ENCODE peak calls at places on chromosomes 6 and 20, in seven cellular contexts. K, N, U, E, P, M and T are unnamed samples.

GRCh38 chr20:61847986-61848385 is 217.7 kb downstream of the TAF4 start:
- DNase-seq in E (no peak), P (no peak), M (no peak), N (no peak), K (no peak), U (no peak), T (peak)

GRCh38 chr6:46927066-46927465 is 5.3 kb upstream of the ADGRF5 start:
- DNase-seq in E (no peak), U (no peak), M (no peak), N (no peak), K (no peak), P (no peak), T (no peak)

GRCh38 chr6:90338409-90338808 is 41.8 kb upstream of the BACH2 start:
- DNase-seq in U (no peak), M (no peak), P (no peak), E (no peak), N (no peak), K (no peak), T (no peak)

GRCh38 chr6:152298055-152298647 is 339.0 kb downstream of the SYNE1 start:
- DNase-seq in N (no peak), P (no peak), U (no peak), K (no peak), M (no peak), E (no peak), T (no peak)

GRCh38 chr6:36610576-36611336 is 16.6 kb downstream of the SRSF3 start:
- DNase-seq in U (peak), M (no peak), K (no peak), N (no peak), P (no peak), E (no peak), T (peak)

GRCh38 chr6:65531545-65531944 is 175.5 kb downstream of the EYS start:
- DNase-seq in P (no peak), U (no peak), M (no peak), K (no peak), N (no peak), E (no peak), T (no peak)

GRCh38 chr6:154721460-154721859 is 11.8 kb upstream of the SCAF8 start:
- DNase-seq in K (no peak), U (no peak), E (no peak), P (no peak), N (no peak), M (peak), T (peak)

GRCh38 chr20:61355096-61355495 is 103.0 kb downstream of the CDH4 start:
- DNase-seq in U (no peak), K (no peak), N (no peak), P (no peak), M (no peak), E (no peak), T (no peak)

GRCh38 chr20:63829943-63830820 is 882 bp downstream of the ZBTB46 start:
- DNase-seq in U (no peak), N (peak), E (no peak), P (no peak), M (no peak), K (no peak), T (peak)

GRCh38 chr6:169454872-169455204 is 201.2 kb upstream of the THBS2 start:
- DNase-seq in U (no peak), K (no peak), N (no peak), P (no peak), E (no peak), M (no peak), T (no peak)

GRCh38 chr6:112216699-112217551 is 37.4 kb downstream of the LAMA4 start:
- DNase-seq in U (no peak), E (no peak), K (no peak), N (no peak), M (peak), P (no peak), T (peak)

GRCh38 chr20:63454729-63455567 is 17.5 kb downstream of the KCNQ2 start:
- DNase-seq in K (no peak), E (no peak), M (no peak), U (no peak), N (no peak), P (peak), T (no peak)

GRCh38 chr20:20276806-20277530 is 90.9 kb upstream of the INSM1 start:
- DNase-seq in M (no peak), K (no peak), P (no peak), N (no peak), E (no peak), U (no peak), T (no peak)

GRCh38 chr20:61699184-61700066 is 366.3 kb downstream of the TAF4 start:
- DNase-seq in E (no peak), P (no peak), K (no peak), M (no peak), N (no peak), U (no peak), T (peak)

GRCh38 chr6:37391100-37391499 is 37.3 kb downstream of the RNF8 start:
- DNase-seq in N (no peak), P (no peak), K (no peak), M (no peak), U (no peak), E (no peak), T (no peak)

GRCh38 chr6:4125933-4126864 is 9.2 kb downstream of the ECI2 start:
- DNase-seq in N (peak), U (no peak), E (no peak), P (no peak), M (no peak), K (no peak), T (peak)

GRCh38 chr6:111478064-111478476 is 4.9 kb downstream of the REV3L start:
- DNase-seq in P (no peak), M (no peak), E (no peak), U (no peak), N (no peak), K (no peak), T (peak)

GRCh38 chr6:143544019-143544681 is 32.6 kb upstream of the FUCA2 start:
- DNase-seq in U (no peak), P (no peak), K (no peak), N (no peak), M (no peak), E (no peak), T (no peak)

GRCh38 chr20:40536866-40537265 is 152.2 kb downstream of the MAFB start:
- DNase-seq in M (no peak), K (no peak), U (no peak), E (no peak), P (no peak), N (no peak), T (no peak)